ENCODE peak calls at places on chromosomes 2 and 18, in seven cellular contexts. One of them, this sample, is unnamed. For H3K9me3, the result is how much of the 10 kb centered on the place peaks cover.

GRCh38 chr2:72827999-72828646 is 2.3 kb upstream of the EXOC6B start:
- DNase-seq in thyroid gland: no peak
- DNase-seq in pancreas: no peak
- DNase-seq in heart right ventricle: no peak
- DNase-seq in tibial nerve: no peak
- DNase-seq in left lung: no peak
- DNase-seq in hepatocyte: peak
- DNase-seq in this sample: no peak

GRCh38 chr2:71498261-71498701 is 44.9 kb downstream of the DYSF start:
- DNase-seq in thyroid gland: no peak
- DNase-seq in pancreas: no peak
- DNase-seq in heart right ventricle: no peak
- DNase-seq in tibial nerve: no peak
- DNase-seq in left lung: no peak
- DNase-seq in hepatocyte: peak
- DNase-seq in this sample: no peak

GRCh38 chr18:36402765-36403396 is 105.4 kb downstream of the FHOD3 start:
- DNase-seq in thyroid gland: no peak
- DNase-seq in pancreas: no peak
- DNase-seq in heart right ventricle: peak
- DNase-seq in tibial nerve: peak
- DNase-seq in left lung: no peak
- DNase-seq in hepatocyte: no peak
- DNase-seq in this sample: no peak

GRCh38 chr2:30625600-30626208 is 178.7 kb downstream of the LCLAT1 start:
- DNase-seq in thyroid gland: no peak
- DNase-seq in pancreas: no peak
- DNase-seq in heart right ventricle: no peak
- DNase-seq in tibial nerve: no peak
- DNase-seq in left lung: no peak
- DNase-seq in hepatocyte: no peak
- DNase-seq in this sample: no peak

GRCh38 chr18:46155652-46156051 is 51.5 kb downstream of the HAUS1 start:
- DNase-seq in thyroid gland: no peak
- DNase-seq in pancreas: no peak
- DNase-seq in heart right ventricle: no peak
- DNase-seq in tibial nerve: no peak
- DNase-seq in left lung: no peak
- DNase-seq in hepatocyte: no peak
- DNase-seq in this sample: no peak

GRCh38 chr18:49859006-49859359 is 45.6 kb upstream of the ACAA2 start:
- DNase-seq in thyroid gland: no peak
- DNase-seq in pancreas: no peak
- DNase-seq in heart right ventricle: no peak
- DNase-seq in tibial nerve: no peak
- DNase-seq in left lung: no peak
- DNase-seq in hepatocyte: no peak
- DNase-seq in this sample: no peak

GRCh38 chr2:112157472-112157871 is 19.3 kb downstream of the FBLN7 start:
- DNase-seq in thyroid gland: no peak
- DNase-seq in pancreas: no peak
- DNase-seq in heart right ventricle: no peak
- DNase-seq in tibial nerve: no peak
- DNase-seq in left lung: no peak
- DNase-seq in hepatocyte: no peak
- DNase-seq in this sample: peak

GRCh38 chr2:233409286-233409991 is 55.1 kb downstream of the DGKD start:
- DNase-seq in thyroid gland: no peak
- DNase-seq in pancreas: no peak
- DNase-seq in heart right ventricle: no peak
- DNase-seq in tibial nerve: no peak
- DNase-seq in left lung: no peak
- DNase-seq in hepatocyte: no peak
- DNase-seq in this sample: no peak

GRCh38 chr2:235939471-235939870 is 228.7 kb downstream of the GBX2 start:
- DNase-seq in thyroid gland: no peak
- DNase-seq in pancreas: no peak
- DNase-seq in heart right ventricle: no peak
- DNase-seq in tibial nerve: no peak
- DNase-seq in left lung: no peak
- DNase-seq in hepatocyte: no peak
- DNase-seq in this sample: no peak

GRCh38 chr2:150567771-150568278 is 80.4 kb upstream of the RND3 start:
- DNase-seq in thyroid gland: no peak
- DNase-seq in pancreas: no peak
- DNase-seq in heart right ventricle: no peak
- DNase-seq in tibial nerve: no peak
- DNase-seq in left lung: no peak
- DNase-seq in hepatocyte: no peak
- DNase-seq in this sample: no peak

GRCh38 chr2:236942554-236942953 is 143.1 kb upstream of the COPS8 start:
- DNase-seq in thyroid gland: no peak
- DNase-seq in pancreas: no peak
- DNase-seq in heart right ventricle: no peak
- DNase-seq in tibial nerve: no peak
- DNase-seq in left lung: no peak
- DNase-seq in hepatocyte: no peak
- DNase-seq in this sample: no peak

GRCh38 chr18:48446582-48447225 is 37.5 kb upstream of the ZBTB7C start:
- DNase-seq in thyroid gland: peak
- DNase-seq in pancreas: peak
- DNase-seq in heart right ventricle: peak
- DNase-seq in tibial nerve: peak
- DNase-seq in left lung: peak
- DNase-seq in hepatocyte: peak
- DNase-seq in this sample: peak

GRCh38 chr2:54306561-54306960 is 50.5 kb upstream of the TSPYL6 start:
- DNase-seq in thyroid gland: no peak
- DNase-seq in pancreas: no peak
- DNase-seq in heart right ventricle: no peak
- DNase-seq in tibial nerve: no peak
- DNase-seq in left lung: no peak
- DNase-seq in hepatocyte: no peak
- DNase-seq in this sample: no peak

GRCh38 chr2:69940691-69941090 is 20.7 kb downstream of the ASPRV1 start:
- DNase-seq in thyroid gland: no peak
- DNase-seq in pancreas: no peak
- DNase-seq in heart right ventricle: no peak
- DNase-seq in tibial nerve: no peak
- DNase-seq in left lung: no peak
- DNase-seq in hepatocyte: no peak
- DNase-seq in this sample: no peak

GRCh38 chr2:226320073-226320948 is 479.3 kb downstream of the IRS1 start:
- DNase-seq in thyroid gland: peak
- DNase-seq in pancreas: no peak
- DNase-seq in heart right ventricle: no peak
- DNase-seq in tibial nerve: no peak
- DNase-seq in left lung: no peak
- DNase-seq in hepatocyte: no peak
- DNase-seq in this sample: no peak

DNA sequence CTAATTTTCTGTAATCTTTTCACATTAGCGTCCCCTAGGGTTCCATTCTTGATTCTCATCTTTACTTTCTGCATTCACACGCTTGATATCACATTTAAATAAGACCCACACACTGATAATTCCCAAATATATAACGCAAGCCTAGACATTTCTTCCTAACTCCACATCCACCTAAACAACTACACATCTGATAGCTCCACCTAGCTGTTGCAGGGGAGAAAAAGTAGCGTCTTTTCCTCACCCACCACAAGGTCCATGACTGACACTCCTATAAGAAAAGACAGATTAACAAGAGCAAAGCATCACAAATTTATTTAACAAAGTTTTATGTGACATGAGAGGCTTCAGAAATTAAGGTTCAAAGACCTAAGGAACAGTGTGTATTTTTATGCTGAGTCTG is 862.2 kb upstream of the DDX18 start:
- DNase-seq in thyroid gland: no peak
- DNase-seq in pancreas: no peak
- DNase-seq in heart right ventricle: no peak
- DNase-seq in tibial nerve: no peak
- DNase-seq in left lung: no peak
- DNase-seq in hepatocyte: peak
- DNase-seq in this sample: no peak
- TF ChIP-seq CTCF in thyroid gland: no peak
- TF ChIP-seq CTCF in pancreas: no peak
- TF ChIP-seq CTCF in heart right ventricle: no peak
- TF ChIP-seq CTCF in tibial nerve: no peak
- TF ChIP-seq CTCF in left lung: no peak
- TF ChIP-seq CTCF in hepatocyte: peak
- TF ChIP-seq CTCF in this sample: no peak

DNA sequence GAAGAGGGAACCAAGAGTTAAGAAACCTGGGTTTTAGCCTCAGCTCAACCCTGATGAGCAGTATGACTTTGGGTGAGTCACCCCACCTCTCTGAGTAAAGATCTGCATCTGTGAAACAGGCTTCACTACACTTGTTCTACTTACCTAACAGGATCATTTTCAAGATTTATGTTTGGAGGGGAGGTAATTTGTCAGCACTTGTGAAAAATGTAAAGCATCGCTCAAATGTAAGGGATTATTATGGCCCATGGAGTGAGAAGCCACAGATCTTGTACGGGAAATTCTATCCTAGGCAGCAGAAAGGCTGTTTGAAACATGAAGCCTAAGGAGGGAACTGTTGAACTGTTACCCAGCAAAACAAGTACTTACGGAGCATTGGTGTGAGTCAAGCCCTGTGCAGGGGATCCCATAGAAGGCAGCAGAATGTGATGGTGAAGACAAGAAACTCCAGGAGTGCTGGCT is 160.6 kb downstream of the PRKCE start:
- DNase-seq in thyroid gland: no peak
- DNase-seq in pancreas: no peak
- DNase-seq in heart right ventricle: no peak
- DNase-seq in tibial nerve: no peak
- DNase-seq in left lung: no peak
- DNase-seq in hepatocyte: no peak
- DNase-seq in this sample: no peak
- H3K27ac ChIP-seq in thyroid gland: no peak
- H3K27ac ChIP-seq in pancreas: no peak
- H3K27ac ChIP-seq in heart right ventricle: no peak
- H3K27ac ChIP-seq in tibial nerve: no peak
- H3K27ac ChIP-seq in left lung: no peak
- H3K27ac ChIP-seq in hepatocyte: no peak
- H3K27ac ChIP-seq in this sample: no peak

GRCh38 chr2:200147371-200147770 is 159.1 kb upstream of the SPATS2L start:
- DNase-seq in thyroid gland: no peak
- DNase-seq in pancreas: no peak
- DNase-seq in heart right ventricle: no peak
- DNase-seq in tibial nerve: no peak
- DNase-seq in left lung: no peak
- DNase-seq in hepatocyte: no peak
- DNase-seq in this sample: no peak
- H3K9me3 ChIP-seq in thyroid gland: under half
- H3K9me3 ChIP-seq in pancreas: under half
- H3K9me3 ChIP-seq in heart right ventricle: under half
- H3K9me3 ChIP-seq in tibial nerve: under half
- H3K9me3 ChIP-seq in left lung: under half
- H3K9me3 ChIP-seq in hepatocyte: under half
- H3K9me3 ChIP-seq in this sample: under half

DNA sequence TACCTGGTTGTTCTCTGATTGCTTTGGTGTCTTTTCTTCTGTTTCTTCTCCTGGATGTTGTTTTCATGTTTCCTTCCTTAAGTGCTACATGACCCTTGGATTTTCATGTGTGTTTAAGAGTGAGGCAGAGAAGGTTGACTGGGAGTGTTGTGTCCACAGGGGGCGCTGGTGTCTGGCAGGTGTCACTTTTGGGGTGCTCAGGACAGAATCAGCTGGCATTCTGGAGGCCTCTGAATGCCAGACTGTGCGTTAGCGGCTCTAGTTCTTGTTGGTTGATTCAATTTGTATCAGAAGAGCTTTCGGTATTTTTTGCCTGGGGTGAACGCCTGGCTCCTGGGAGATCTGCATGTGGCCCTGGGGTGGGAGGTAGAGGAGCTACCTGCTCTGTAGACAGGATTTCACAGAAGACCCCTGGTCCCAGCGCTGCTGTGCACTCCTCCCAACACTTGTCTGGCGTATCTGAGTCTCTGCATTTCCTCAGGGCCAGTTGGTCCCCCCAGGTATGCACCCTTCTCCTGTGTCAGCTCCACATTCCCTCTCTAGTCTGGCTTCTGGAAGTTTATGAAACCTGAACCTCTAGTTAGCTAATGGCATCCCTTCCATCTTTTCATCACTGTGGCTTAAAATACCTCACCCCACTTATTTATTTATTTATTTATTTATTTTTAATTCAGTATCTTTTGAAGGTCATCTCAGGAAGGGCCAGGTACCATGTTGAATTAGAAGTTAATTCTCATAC is 1.1 kb downstream of the GREB1 start:
- DNase-seq in thyroid gland: no peak
- DNase-seq in pancreas: no peak
- DNase-seq in heart right ventricle: no peak
- DNase-seq in tibial nerve: no peak
- DNase-seq in left lung: no peak
- DNase-seq in hepatocyte: no peak
- DNase-seq in this sample: no peak
- TF ChIP-seq CTCF in thyroid gland: no peak
- TF ChIP-seq CTCF in pancreas: no peak
- TF ChIP-seq CTCF in heart right ventricle: no peak
- TF ChIP-seq CTCF in tibial nerve: no peak
- TF ChIP-seq CTCF in left lung: no peak
- TF ChIP-seq CTCF in hepatocyte: peak
- TF ChIP-seq CTCF in this sample: no peak

GRCh38 chr18:10047237-10047636 is 133.4 kb downstream of the VAPA start:
- DNase-seq in thyroid gland: no peak
- DNase-seq in pancreas: no peak
- DNase-seq in heart right ventricle: no peak
- DNase-seq in tibial nerve: no peak
- DNase-seq in left lung: no peak
- DNase-seq in hepatocyte: no peak
- DNase-seq in this sample: no peak

GRCh38 chr18:10044054-10044453 is 130.2 kb downstream of the VAPA start:
- DNase-seq in thyroid gland: no peak
- DNase-seq in pancreas: no peak
- DNase-seq in heart right ventricle: no peak
- DNase-seq in tibial nerve: no peak
- DNase-seq in left lung: no peak
- DNase-seq in hepatocyte: no peak
- DNase-seq in this sample: no peak

GRCh38 chr18:10045296-10045891 is 131.6 kb downstream of the VAPA start:
- DNase-seq in thyroid gland: no peak
- DNase-seq in pancreas: no peak
- DNase-seq in heart right ventricle: no peak
- DNase-seq in tibial nerve: no peak
- DNase-seq in left lung: no peak
- DNase-seq in hepatocyte: no peak
- DNase-seq in this sample: no peak

GRCh38 chr18:10049721-10050120 is 135.9 kb downstream of the VAPA start:
- DNase-seq in thyroid gland: no peak
- DNase-seq in pancreas: no peak
- DNase-seq in heart right ventricle: no peak
- DNase-seq in tibial nerve: no peak
- DNase-seq in left lung: no peak
- DNase-seq in hepatocyte: no peak
- DNase-seq in this sample: no peak

GRCh38 chr18:10046178-10046807 is 132.5 kb downstream of the VAPA start:
- DNase-seq in thyroid gland: no peak
- DNase-seq in pancreas: peak
- DNase-seq in heart right ventricle: no peak
- DNase-seq in tibial nerve: no peak
- DNase-seq in left lung: no peak
- DNase-seq in hepatocyte: no peak
- DNase-seq in this sample: no peak
- H3K27ac ChIP-seq in thyroid gland: no peak
- H3K27ac ChIP-seq in pancreas: no peak
- H3K27ac ChIP-seq in heart right ventricle: no peak
- H3K27ac ChIP-seq in tibial nerve: peak
- H3K27ac ChIP-seq in left lung: no peak
- H3K27ac ChIP-seq in hepatocyte: no peak
- H3K27ac ChIP-seq in this sample: no peak

GRCh38 chr2:129742415-129742814 is 237.1 kb upstream of the RAB6C start:
- DNase-seq in thyroid gland: no peak
- DNase-seq in pancreas: no peak
- DNase-seq in heart right ventricle: no peak
- DNase-seq in tibial nerve: no peak
- DNase-seq in left lung: no peak
- DNase-seq in hepatocyte: no peak
- DNase-seq in this sample: no peak
- H3K9me3 ChIP-seq in thyroid gland: under half
- H3K9me3 ChIP-seq in pancreas: under half
- H3K9me3 ChIP-seq in heart right ventricle: under half
- H3K9me3 ChIP-seq in tibial nerve: under half
- H3K9me3 ChIP-seq in left lung: under half
- H3K9me3 ChIP-seq in hepatocyte: under half
- H3K9me3 ChIP-seq in this sample: under half